ENCODE peak calls at places on chromosomes 11 and 22, in five cellular contexts. G is glutamatergic neuron, X is NCI-H2081, Y is colonic mucosa, O is body of pancreas. P is an unnamed sample.

GRCh38 chr11:57310630-57311086 is 14.1 kb downstream of the TNKS1BP1 start:
- DNase-seq in Y (no peak), O (peak; percentile 83), G (no peak), X (no peak), P (no peak)

GRCh38 chr11:2662430-2663299 is 37.1 kb downstream of the KCNQ1OT1 start:
- DNase-seq in Y (no peak), O (no peak), X (no peak), G (no peak), P (peak; percentile 43)

GRCh38 chr11:119202554-119202953 is 3.6 kb upstream of the CBL start:
- DNase-seq in X (no peak), Y (no peak), G (no peak), O (no peak), P (no peak)

GRCh38 chr11:108958446-108959123 is 293.7 kb downstream of the DDX10 start:
- DNase-seq in G (no peak), X (no peak), O (no peak), Y (no peak), P (no peak)

GRCh38 chr11:18623707-18624106 is 10.4 kb downstream of the SPTY2D1 start:
- DNase-seq in Y (no peak), O (no peak), G (no peak), X (no peak), P (no peak)

GRCh38 chr11:70509476-70509875 is 111.1 kb downstream of the CTTN start:
- DNase-seq in O (no peak), G (no peak), X (no peak), Y (no peak), P (no peak)

GRCh38 chr22:49998718-49999062 is 13.9 kb downstream of the IL17REL start:
- DNase-seq in G (no peak), O (no peak), Y (no peak), X (no peak), P (no peak)

GRCh38 chr11:130487390-130488186 is 39.1 kb downstream of the ADAMTS15 start:
- DNase-seq in G (no peak), Y (no peak), O (no peak), X (no peak), P (no peak)

GRCh38 chr11:7527029-7527428 is 13.2 kb downstream of the PPFIBP2 start:
- DNase-seq in G (no peak), Y (no peak), X (no peak), O (no peak), P (no peak)

GRCh38 chr11:131099013-131099412 is 182.7 kb upstream of the SNX19 start:
- DNase-seq in O (no peak), G (no peak), X (no peak), Y (no peak), P (no peak)

GRCh38 chr11:14308897-14309387 is 50.0 kb downstream of the RRAS2 start:
- DNase-seq in X (no peak), O (no peak), Y (no peak), G (no peak), P (no peak)

GRCh38 chr11:20090654-20091374 is 69.5 kb downstream of the DBX1 start:
- DNase-seq in X (peak; percentile 88), O (no peak), Y (no peak), G (no peak), P (no peak)

GRCh38 chr22:27629908-27630733 is 171.4 kb downstream of the MN1 start:
- DNase-seq in X (no peak), Y (no peak), O (no peak), G (peak; percentile 53), P (no peak)

GRCh38 chr11:131421066-131421855 is 50.8 kb downstream of the NTM start:
- DNase-seq in X (no peak), O (no peak), G (no peak), Y (no peak), P (no peak)

GRCh38 chr22:40628354-40629042 is 8.0 kb downstream of the MRTFA start:
- DNase-seq in G (no peak), O (no peak), X (no peak), Y (no peak), P (no peak)

GRCh38 chr22:23922921-23923320 is 28.7 kb downstream of the MIF start:
- DNase-seq in X (no peak), Y (no peak), G (no peak), O (no peak), P (no peak)

GRCh38 chr11:46047520-46047919 is 73.7 kb downstream of the PHF21A start:
- DNase-seq in X (no peak), G (no peak), Y (no peak), O (no peak), P (no peak)

GRCh38 chr11:115279831-115280761 is 224.1 kb downstream of the CADM1 start:
- DNase-seq in O (no peak), Y (no peak), G (no peak), X (no peak), P (no peak)

GRCh38 chr22:49951001-49951677 is 9.4 kb upstream of the PIM3 start:
- DNase-seq in G (no peak), Y (peak; percentile 94), X (peak; percentile 55), O (peak; percentile 100), P (no peak)

GRCh38 chr11:128568166-128568778 is 19.1 kb downstream of the ETS1 start:
- DNase-seq in G (no peak), X (no peak), Y (no peak), O (no peak), P (no peak)

GRCh38 chr22:19044381-19044780 is 77.8 kb downstream of the DGCR2 start:
- DNase-seq in G (no peak), X (no peak), Y (no peak), O (no peak), P (no peak)

GRCh38 chr11:65055538-65055937 is 2.8 kb downstream of the NAALADL1 start:
- DNase-seq in X (no peak), G (no peak), Y (no peak), O (no peak), P (no peak)

GRCh38 chr22:20567993-20568417 is 60.6 kb downstream of the MED15 start:
- DNase-seq in Y (no peak), O (no peak), X (no peak), G (no peak), P (no peak)

GRCh38 chr11:130668751-130669150 is 220.3 kb downstream of the ADAMTS15 start:
- DNase-seq in Y (no peak), X (no peak), G (no peak), O (no peak), P (no peak)

GRCh38 chr11:124768914-124769313 is 6.8 kb upstream of the ESAM start:
- DNase-seq in Y (peak; percentile 74), O (no peak), X (no peak), G (no peak), P (no peak)

GRCh38 chr11:114368918-114369680 is 31.2 kb downstream of the C11orf71 start:
- DNase-seq in Y (no peak), G (no peak), X (no peak), O (no peak), P (no peak)

GRCh38 chr22:20245577-20246367 is 22.3 kb downstream of the RTN4R start:
- DNase-seq in G (peak; percentile 47), X (no peak), Y (no peak), O (no peak), P (peak; percentile 64)

GRCh38 chr11:76318744-76319384 is 62.1 kb downstream of the THAP12 start:
- DNase-seq in O (peak; percentile 92), Y (peak; percentile 85), G (peak; percentile 84), X (peak; percentile 68), P (peak; percentile 89)

GRCh38 chr11:2380396-2380795 is 3.3 kb downstream of the CD81 start:
- DNase-seq in O (no peak), Y (no peak), G (peak; percentile 12), X (no peak), P (no peak)

GRCh38 chr22:28462041-28462440 is 217.6 kb downstream of the TTC28 start:
- DNase-seq in G (no peak), O (no peak), X (no peak), Y (no peak), P (no peak)

GRCh38 chr11:129733384-129733783 is 82.3 kb upstream of the TMEM45B start:
- DNase-seq in G (no peak), Y (no peak), O (no peak), X (no peak), P (no peak)

GRCh38 chr11:66070604-66071325 is 693 bp downstream of the PACS1 start:
- DNase-seq in Y (peak; percentile 50), X (no peak), O (peak; percentile 71), G (peak; percentile 48), P (peak; percentile 62)

P was measured in ecto neural progenitor cell.